ENCODE peak calls at places on chromosomes 4 and X, in five cellular contexts. V, I, M, U and H are unnamed samples.

GRCh38 chr4:134027931-134028330 is 173.7 kb downstream of the PABPC4L start:
- DNase-seq in U (no peak), V (no peak), I (no peak), M (no peak), H (peak)

GRCh38 chrX:45353462-45353861 is 152.8 kb upstream of the DIPK2B start:
- DNase-seq in I (no peak), U (no peak), V (no peak), M (no peak), H (no peak)

GRCh38 chr4:55312491-55313101 is 33.4 kb upstream of the SRD5A3 start:
- DNase-seq in V (no peak), U (peak), I (peak), M (peak), H (peak)

GRCh38 chr4:101205878-101206277 is 141.4 kb downstream of the PPP3CA start:
- DNase-seq in U (no peak), I (peak), V (no peak), M (peak), H (peak)

GRCh38 chrX:150205011-150205410 is 158.1 kb upstream of the MAMLD1 start:
- DNase-seq in U (no peak), V (no peak), M (peak), I (no peak), H (no peak)

GRCh38 chrX:72467171-72467570 is 105.5 kb downstream of the HDAC8 start:
- DNase-seq in M (no peak), U (no peak), V (no peak), I (no peak), H (no peak)

GRCh38 chrX:131830400-131831184 is 192.5 kb upstream of the STK26 start:
- DNase-seq in V (peak), U (peak), M (peak), I (peak), H (peak)

GRCh38 chr4:99462875-99463464 is 27.8 kb upstream of the ADH7 start:
- DNase-seq in I (peak), U (no peak), V (peak), M (peak), H (peak)

GRCh38 chr4:81465668-81466357 is 5.9 kb downstream of the RASGEF1B start:
- DNase-seq in M (no peak), I (no peak), V (no peak), U (no peak), H (no peak)

GRCh38 chr4:76198411-76199237 is 15.0 kb downstream of the SCARB2 start:
- DNase-seq in U (no peak), V (no peak), I (no peak), M (peak), H (peak)

GRCh38 chr4:14749910-14750309 is 252.4 kb upstream of the CPEB2 start:
- DNase-seq in V (no peak), U (no peak), I (no peak), M (peak), H (no peak)

GRCh38 chr4:169351860-169352259 is 81.1 kb upstream of the SH3RF1 start:
- DNase-seq in M (no peak), U (no peak), V (peak), I (no peak), H (peak)

GRCh38 chr4:6908397-6909112 is 1.1 kb upstream of the TBC1D14 start:
- DNase-seq in I (peak), M (no peak), V (no peak), U (no peak), H (peak)

GRCh38 chr4:120918788-120919187 is 3.7 kb downstream of the PRDM5 start:
- DNase-seq in V (no peak), I (no peak), U (no peak), M (peak), H (peak)

GRCh38 chr4:162506253-162506652 is 342.5 kb upstream of the FSTL5 start:
- DNase-seq in I (no peak), V (no peak), U (no peak), M (no peak), H (no peak)

GRCh38 chrX:13287816-13288215 is 32.0 kb downstream of the ATXN3L start:
- DNase-seq in I (no peak), U (no peak), M (peak), V (no peak), H (peak)

GRCh38 chr4:82421796-82422560 is 8.3 kb downstream of the HNRNPDL start:
- DNase-seq in U (no peak), V (no peak), M (no peak), I (peak), H (no peak)

GRCh38 chr4:7890635-7891393 is 48.8 kb downstream of the AFAP1 start:
- DNase-seq in M (peak), U (no peak), I (no peak), V (no peak), H (peak)

GRCh38 chr4:85107553-85107952 is 141.1 kb upstream of the WDFY3 start:
- DNase-seq in V (no peak), I (no peak), U (no peak), M (no peak), H (no peak)

GRCh38 chr4:54625391-54625790 is 32.4 kb upstream of the KIT start:
- DNase-seq in U (no peak), M (no peak), I (peak), V (no peak), H (no peak)

GRCh38 chrX:77814210-77814609 is 28.2 kb upstream of the ATRX start:
- DNase-seq in M (no peak), V (no peak), U (no peak), I (no peak), H (no peak)

GRCh38 chr4:119132306-119132705 is 3.3 kb upstream of the MYOZ2 start:
- DNase-seq in M (no peak), U (no peak), V (no peak), I (no peak), H (peak)

GRCh38 chr4:20408596-20408995 is 156.9 kb downstream of the SLIT2 start:
- DNase-seq in I (no peak), U (no peak), V (no peak), M (peak), H (peak)

GRCh38 chr4:38241541-38241940 is 281.3 kb downstream of the PTTG2 start:
- DNase-seq in U (no peak), I (peak), V (no peak), M (no peak), H (no peak)

GRCh38 chrX:42664706-42665105 is 113.3 kb downstream of the PPP1R2C start:
- DNase-seq in I (no peak), V (no peak), U (no peak), M (no peak), H (no peak)
- H3K27ac ChIP-seq in I (no peak), V (no peak), U (no peak), M (no peak), H (no peak)

DNA sequence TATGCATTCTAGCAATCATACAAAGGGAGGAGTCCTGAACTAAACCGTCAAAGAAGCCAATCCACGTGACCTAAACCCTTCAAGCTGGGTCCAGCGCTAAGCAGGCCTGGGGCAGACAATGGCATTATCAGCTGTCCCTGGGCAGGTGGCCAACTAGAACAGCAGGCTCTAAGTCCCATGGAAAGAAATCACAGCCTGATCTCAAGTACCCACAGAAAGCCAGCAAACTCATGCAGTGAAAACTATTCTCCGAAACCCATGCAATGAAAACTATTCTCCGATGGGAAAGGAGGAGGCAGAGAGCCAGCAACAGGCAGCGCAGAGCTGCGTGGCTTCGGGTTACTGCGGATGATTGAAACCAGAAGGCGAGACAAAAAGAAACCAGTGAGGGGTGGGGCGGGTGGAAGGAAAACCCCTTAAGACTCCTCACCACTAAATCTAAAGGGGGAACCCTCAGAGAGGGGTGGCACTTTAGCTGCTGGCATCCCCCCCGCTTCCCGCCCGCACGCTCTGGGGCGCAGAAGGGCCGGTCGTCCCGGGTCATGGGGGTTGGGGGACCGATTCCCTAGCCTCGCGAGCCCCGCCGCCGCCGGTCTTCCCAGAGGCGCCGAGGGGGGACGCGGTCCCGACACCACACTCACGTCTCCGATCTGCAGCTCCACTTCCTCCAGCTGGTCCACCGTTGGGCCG is 567 bp downstream of the C4orf46 start:
- DNase-seq in V (peak), U (no peak), M (peak), I (peak), H (peak)
- H3K23ac ChIP-seq in V (peak), U (no peak), M (no peak), I (no peak), H (peak)

GRCh38 chr4:118034061-118034785 is at the start of gene NDST3:
- DNase-seq in U (no peak), M (peak), V (peak), I (peak), H (peak)
- H2BK120ac ChIP-seq in U (no peak), M (peak), V (no peak), I (peak), H (peak)

DNA sequence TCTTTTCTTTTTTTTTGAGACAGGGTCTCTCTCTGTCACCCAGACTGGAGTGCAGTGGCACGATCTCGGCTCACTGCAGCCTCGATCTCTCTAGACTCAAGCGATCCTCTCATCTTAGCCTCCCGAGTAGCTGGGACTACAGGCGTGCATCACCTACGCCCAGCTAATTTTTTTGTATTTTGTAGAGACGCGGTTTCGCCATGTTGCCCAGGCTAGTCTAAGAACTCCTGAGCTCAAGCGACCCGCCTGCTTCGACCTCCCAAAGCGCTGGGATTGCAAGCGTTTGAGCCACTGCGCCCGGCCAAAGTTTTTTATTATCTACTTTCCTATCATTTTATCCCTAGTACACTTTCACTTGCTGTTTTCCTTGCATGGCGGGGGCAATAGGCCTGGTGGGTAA is 1.4 kb downstream of the UBA6 start:
- DNase-seq in M (no peak), I (no peak), U (no peak), V (no peak), H (no peak)
- H3K27ac ChIP-seq in M (no peak), I (no peak), U (no peak), V (no peak), H (no peak)

GRCh38 chr4:122921971-122922876 is at the start of gene NUDT6:
- DNase-seq in I (peak), U (no peak), M (peak), V (peak), H (peak)
- H3K23ac ChIP-seq in I (no peak), U (no peak), M (peak), V (peak), H (peak)

DNA sequence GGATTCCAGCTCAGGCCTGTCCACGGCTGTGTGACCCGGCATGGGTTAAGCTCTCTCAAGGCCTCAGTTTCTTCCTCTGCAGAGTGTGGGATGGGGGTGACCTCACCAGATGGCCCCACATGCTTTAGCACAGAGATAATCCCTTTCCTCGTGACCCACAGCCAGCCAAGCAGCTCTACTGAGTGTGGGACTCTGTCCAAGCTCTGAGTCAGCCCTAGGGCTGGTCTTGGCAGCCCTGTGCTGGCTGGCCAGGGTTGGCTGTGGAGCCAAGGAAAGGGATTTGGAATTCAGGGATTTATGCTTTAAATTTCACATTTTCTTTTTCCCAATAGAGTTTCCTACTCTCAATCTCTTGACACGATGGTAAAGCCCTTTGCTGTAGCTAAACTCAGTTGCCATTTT is 19.7 kb upstream of the SPON2 start:
- DNase-seq in M (no peak), I (no peak), U (no peak), V (no peak), H (peak)
- H2BK120ac ChIP-seq in M (no peak), I (no peak), U (no peak), V (no peak), H (peak)

GRCh38 chr4:48602763-48603162 is 112.7 kb downstream of the ZAR1 start:
- DNase-seq in U (no peak), V (no peak), M (no peak), I (no peak), H (peak)
- H3K27ac ChIP-seq in U (no peak), V (no peak), M (no peak), I (no peak), H (no peak)

GRCh38 chr4:180566492-180566891 is 1676.7 kb upstream of the TENM3 start:
- DNase-seq in V (no peak), M (no peak), I (no peak), U (no peak), H (no peak)

GRCh38 chr4:180560896-180561295 is 1682.3 kb upstream of the TENM3 start:
- DNase-seq in I (no peak), V (no peak), M (no peak), U (no peak), H (peak)

GRCh38 chr4:180563977-180564376 is 1679.2 kb upstream of the TENM3 start:
- DNase-seq in I (no peak), V (no peak), M (no peak), U (no peak), H (no peak)

GRCh38 chr4:180567080-180567479 is 1676.1 kb upstream of the TENM3 start:
- DNase-seq in V (no peak), I (no peak), M (no peak), U (no peak), H (no peak)

DNA sequence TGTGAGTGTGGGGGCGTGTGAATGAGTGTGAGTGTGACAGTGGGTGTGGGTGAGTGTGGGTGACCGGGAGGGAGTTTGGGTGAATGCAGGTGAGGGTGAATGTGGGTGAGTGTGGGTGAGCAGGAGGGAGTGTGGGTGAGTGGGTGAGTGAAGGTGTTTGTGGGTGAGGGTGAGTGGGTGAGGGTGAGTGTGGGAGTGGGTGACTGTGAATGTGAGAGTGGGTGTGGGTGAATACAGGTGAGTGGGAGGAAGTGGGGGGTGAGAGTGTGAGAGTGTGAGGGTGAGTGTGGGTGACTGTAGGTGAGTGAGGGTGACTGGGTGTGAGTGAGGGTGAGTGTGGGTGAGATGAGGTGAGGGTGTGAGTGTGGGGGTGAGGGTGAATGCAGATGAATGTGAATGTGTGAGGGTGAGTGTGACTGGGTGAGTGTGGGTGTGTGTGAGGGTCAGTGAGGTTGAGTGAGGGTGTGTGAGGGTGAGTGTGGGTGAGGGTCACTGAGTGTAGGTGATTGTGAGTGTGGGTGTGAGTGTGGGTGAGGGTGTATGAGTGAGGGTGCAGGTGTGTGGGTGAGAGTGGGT is 1677.3 kb upstream of the TENM3 start:
- DNase-seq in M (no peak), U (no peak), V (no peak), I (no peak), H (no peak)
- H3K23ac ChIP-seq in M (no peak), U (no peak), V (no peak), I (no peak), H (no peak)

DNA sequence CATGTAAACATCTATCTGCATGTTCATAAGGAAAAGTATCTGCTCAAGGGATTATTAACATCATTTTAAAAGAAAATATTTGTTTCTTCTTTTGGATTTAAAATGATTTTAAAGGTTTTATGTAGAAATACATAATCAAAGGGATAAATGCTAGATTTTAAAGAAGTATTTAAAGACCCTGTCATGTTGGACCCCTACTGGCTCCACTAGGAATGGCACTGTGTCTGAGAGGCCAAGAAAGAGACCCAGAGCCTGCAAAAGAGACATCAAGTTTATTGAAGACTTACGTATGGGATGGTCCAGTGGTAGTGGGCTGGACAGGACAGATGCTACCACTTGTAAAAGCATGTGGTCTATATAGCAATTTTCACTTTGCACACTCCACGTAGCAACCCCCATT is 78.7 kb upstream of the PCDH18 start:
- DNase-seq in I (no peak), U (no peak), M (peak), V (no peak), H (peak)
- H2BK120ac ChIP-seq in I (peak), U (no peak), M (no peak), V (no peak), H (peak)